ENCODE peak calls at places on chromosomes 4 and X, in seven cellular contexts. I is tibial nerve, W is ovary, R is HepG2, Y is transverse colon, P is suprapubic skin, K is IMR-90. T is an unnamed sample.

GRCh38 chr4:113810906-113811305 is 49.4 kb upstream of the CAMK2D start:
- DNase-seq in P (no peak), I (no peak), K (peak; percentile 78), R (no peak), Y (no peak), W (no peak), T (no peak)

GRCh38 chr4:126168484-126168883 is 853.7 kb downstream of the FAT4 start:
- DNase-seq in I (no peak), Y (no peak), R (no peak), K (no peak), P (no peak), W (no peak), T (no peak)

GRCh38 chr4:153522800-153523089 is 56.6 kb downstream of the TMEM131L start:
- DNase-seq in R (no peak), P (no peak), Y (no peak), W (no peak), K (no peak), I (no peak), T (no peak)

GRCh38 chr4:71765837-71766236 is 18.0 kb downstream of the GC start:
- DNase-seq in Y (no peak), P (no peak), K (no peak), I (no peak), W (no peak), R (no peak), T (no peak)

GRCh38 chr4:41656572-41657301 is 91.8 kb downstream of the PHOX2B start:
- DNase-seq in Y (no peak), R (no peak), K (no peak), W (no peak), P (no peak), I (no peak), T (no peak)

GRCh38 chr4:184506527-184507121 is 32.3 kb upstream of the IRF2 start:
- DNase-seq in P (no peak), W (no peak), I (no peak), Y (peak; percentile 38), R (peak; percentile 24), K (no peak), T (no peak)

GRCh38 chrX:151397741-151398070 is 700 bp downstream of the VMA21 start:
- DNase-seq in W (no peak), R (no peak), P (no peak), K (no peak), Y (no peak), I (no peak), T (no peak)

GRCh38 chr4:189143255-189143654 is 797.4 kb upstream of the FRG1 start:
- DNase-seq in Y (no peak), K (peak; percentile 66), R (no peak), W (no peak), I (no peak), P (no peak), T (no peak)

GRCh38 chr4:151541438-151542071 is 132.6 kb downstream of the FHIP1A start:
- DNase-seq in I (no peak), Y (no peak), R (no peak), K (peak; percentile 58), W (no peak), P (no peak), T (no peak)

GRCh38 chrX:145549476-145549875 is 268.2 kb upstream of the SLITRK2 start:
- DNase-seq in Y (no peak), I (no peak), K (no peak), P (no peak), W (no peak), R (no peak), T (no peak)

GRCh38 chrX:52979568-52979967 is 21.2 kb upstream of the FAM156A start:
- DNase-seq in I (no peak), P (no peak), R (no peak), K (no peak), Y (no peak), W (no peak), T (no peak)

DNA sequence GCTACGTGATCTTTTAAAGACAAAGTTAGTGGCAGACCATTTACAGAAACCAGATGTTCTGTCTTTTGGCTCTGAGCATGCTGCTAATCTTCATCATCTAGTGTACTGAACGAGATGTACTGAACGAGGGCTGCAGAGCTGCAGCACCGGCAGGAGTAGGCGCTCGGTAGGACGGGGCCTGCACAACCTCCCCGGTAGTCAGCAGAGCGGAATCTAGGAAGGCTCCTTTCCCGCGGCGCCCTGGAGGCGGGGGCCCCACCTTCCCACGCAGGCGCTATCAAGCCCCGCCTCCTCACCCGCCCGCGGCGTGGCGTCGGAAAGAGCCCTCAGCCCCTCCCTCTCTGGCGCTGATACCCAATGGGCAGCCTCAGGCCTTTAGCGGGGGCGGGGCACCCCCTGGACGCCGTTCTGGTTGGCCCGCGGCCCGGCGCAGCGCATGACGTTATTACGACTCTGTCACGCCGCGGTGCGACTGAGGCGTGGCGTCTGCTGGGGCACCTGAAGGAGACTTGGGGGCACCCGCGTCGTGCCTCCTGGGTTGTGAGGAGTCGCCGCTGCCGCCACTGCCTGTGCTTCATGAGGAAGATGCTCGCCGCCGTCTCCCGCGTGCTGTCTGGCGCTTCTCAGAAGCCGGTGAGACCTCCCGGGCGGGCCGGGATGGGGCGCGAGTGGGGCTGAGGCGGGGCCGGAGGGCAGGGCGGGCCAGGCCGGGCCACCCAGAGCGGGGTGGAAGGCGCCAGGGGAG is at the start of gene PDHA1:
- DNase-seq in I (peak; percentile 86), K (peak; percentile 87), W (peak; percentile 94), Y (peak; percentile 95), P (peak; percentile 94), R (peak; percentile 81), T (no peak)
- TF ChIP-seq POLR2A in I (peak; percentile 76), K (peak; percentile 71), W (peak; percentile 53), Y (peak; percentile 86), P (peak; percentile 38), R (peak; percentile 79), T (no peak)

GRCh38 chrX:130529531-130529930 is 127.7 kb downstream of the RBMX2 start:
- DNase-seq in K (no peak), R (no peak), I (no peak), Y (no peak), P (no peak), W (no peak), T (no peak)

GRCh38 chrX:130524476-130525194 is 122.8 kb downstream of the RBMX2 start:
- DNase-seq in Y (no peak), I (no peak), R (no peak), P (no peak), K (no peak), W (no peak), T (no peak)

GRCh38 chrX:130523460-130524394 is 121.9 kb downstream of the RBMX2 start:
- DNase-seq in W (no peak), I (peak; percentile 17), Y (peak; percentile 25), K (no peak), P (no peak), R (no peak), T (no peak)
- H3K4me3 ChIP-seq in W (peak overlapping the region; percentile 28), I (peak overlapping the region; percentile 51), Y (no peak overlapping the region), K (peak overlapping the region; percentile 33), P (peak overlapping the region; percentile 42), R (no peak overlapping the region), T (peak overlapping the region; percentile 30)

DNA sequence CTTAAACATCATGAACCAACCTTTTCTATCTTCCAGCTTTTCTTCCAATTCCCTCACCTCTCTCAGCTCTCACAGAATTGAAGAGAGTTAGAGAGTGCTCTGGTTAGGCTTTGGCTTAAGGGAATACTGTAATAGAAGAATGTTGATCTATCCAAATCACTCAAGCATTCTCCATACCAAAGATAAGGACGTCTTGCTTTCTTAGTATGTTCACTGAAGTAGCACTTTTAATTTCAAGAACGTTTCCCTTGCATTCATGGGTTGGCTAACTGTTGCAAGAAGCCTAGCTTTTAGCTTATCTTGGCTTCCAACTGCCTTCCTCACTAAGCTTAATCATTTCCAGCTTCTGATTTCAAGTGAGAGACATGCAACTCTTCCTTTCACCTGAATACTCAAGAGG is 43.2 kb downstream of the FANCB start:
- DNase-seq in K (no peak), W (no peak), P (no peak), R (no peak), I (no peak), Y (no peak), T (no peak)
- TF ChIP-seq POLR2A in K (no peak), W (no peak), P (no peak), R (no peak), I (no peak), Y (no peak), T (no peak)

DNA sequence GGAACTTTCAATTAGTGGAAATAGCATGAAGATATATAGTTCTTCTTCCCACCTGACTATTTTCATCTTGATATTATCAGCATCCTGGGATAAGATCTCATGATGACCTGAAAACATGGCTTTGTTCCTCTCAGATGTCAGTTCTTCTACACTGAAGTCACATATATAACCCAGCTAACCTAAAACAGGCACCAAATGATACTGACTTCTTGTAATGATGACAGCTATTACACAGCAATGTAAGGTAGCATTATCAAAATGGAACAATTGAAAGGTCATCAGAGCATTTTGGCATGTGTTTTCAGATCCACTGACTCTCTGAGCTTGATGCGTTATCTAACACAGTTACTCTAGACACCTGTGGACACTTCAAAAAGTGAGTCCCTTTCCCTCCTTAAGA is 469.9 kb downstream of the INPP4B start:
- DNase-seq in Y (no peak), R (no peak), W (no peak), K (no peak), P (no peak), I (no peak), T (no peak)
- H3K4me3 ChIP-seq in Y (no peak overlapping the region), R (no peak overlapping the region), W (no peak overlapping the region), K (no peak overlapping the region), P (no peak overlapping the region), I (no peak overlapping the region), T (no peak overlapping the region)

T was measured in vagina.